ENCODE peak calls at places on chromosomes 6 and 20, in ten cellular contexts. Z, W, O, A, V, H, L, G, D and Y are unnamed samples. For H3K9me3 and H3K4me1, the result is how much of the 10 kb centered on the place peaks cover.

GRCh38 chr6:39391182-39391581 is 68.7 kb upstream of the KCNK16 start:
- DNase-seq in H (no peak), D (no peak), L (no peak), V (no peak), O (no peak), G (no peak), A (no peak), W (no peak), Z (no peak), Y (no peak)

GRCh38 chr6:64505312-64505711 is 869.7 kb downstream of the PHF3 start:
- DNase-seq in L (no peak), W (no peak), H (no peak), V (no peak), O (no peak), A (peak), D (peak), Z (no peak), G (peak), Y (no peak)

GRCh38 chr6:154891901-154892300 is 103.2 kb upstream of the TIAM2 start:
- DNase-seq in D (no peak), O (no peak), L (no peak), A (no peak), Z (no peak), H (no peak), G (peak), W (peak), V (no peak), Y (no peak)

GRCh38 chr20:57476641-57477461 is 48.1 kb downstream of the CTCFL start:
- DNase-seq in L (no peak), W (no peak), A (peak), Z (no peak), D (no peak), O (peak), V (no peak), H (peak), G (no peak), Y (peak)

GRCh38 chr20:56957737-56958553 is 308.5 kb downstream of the BMP7 start:
- DNase-seq in W (peak), L (no peak), Z (no peak), V (no peak), H (no peak), G (no peak), D (no peak), A (no peak), O (no peak), Y (no peak)

GRCh38 chr6:143361536-143362191 is 88.8 kb downstream of the ADAT2 start:
- DNase-seq in L (no peak), O (peak), H (no peak), Z (no peak), G (no peak), W (no peak), V (no peak), D (no peak), A (no peak), Y (no peak)

GRCh38 chr20:57622579-57623381 is 2.6 kb upstream of the ZBP1 start:
- DNase-seq in H (peak), O (no peak), D (peak), A (no peak), W (no peak), G (peak), Z (peak), L (no peak), V (peak), Y (peak)

GRCh38 chr20:45318386-45318939 is 10.4 kb upstream of the MATN4 start:
- DNase-seq in D (no peak), H (no peak), A (no peak), V (no peak), L (no peak), G (no peak), Z (no peak), O (no peak), W (no peak), Y (no peak)

GRCh38 chr6:5175195-5175594 is 85.6 kb downstream of the LYRM4 start:
- DNase-seq in L (no peak), V (no peak), G (no peak), D (peak), O (no peak), H (no peak), W (no peak), A (no peak), Z (no peak), Y (no peak)

GRCh38 chr20:57948177-57948955 is 238.6 kb upstream of the PMEPA1 start:
- DNase-seq in O (no peak), Z (no peak), V (no peak), D (no peak), W (no peak), L (no peak), H (no peak), G (no peak), A (no peak), Y (no peak)

GRCh38 chr20:37071481-37071911 is 24.3 kb downstream of the RBL1 start:
- DNase-seq in O (no peak), Z (no peak), L (no peak), A (no peak), V (no peak), G (no peak), H (no peak), D (no peak), W (peak), Y (no peak)

GRCh38 chr6:16292942-16293341 is 54.6 kb downstream of the GMPR start:
- DNase-seq in V (no peak), L (no peak), W (no peak), H (no peak), A (no peak), O (no peak), Z (no peak), D (no peak), G (no peak), Y (no peak)

GRCh38 chr20:42957014-42957694 is 232.6 kb downstream of the PTPRT start:
- DNase-seq in D (no peak), O (no peak), W (no peak), H (no peak), G (no peak), V (no peak), L (no peak), A (no peak), Z (no peak), Y (no peak)

GRCh38 chr6:127690092-127690491 is 113.1 kb downstream of the C6orf58 start:
- DNase-seq in A (no peak), Z (no peak), D (no peak), L (no peak), W (peak), H (no peak), O (no peak), G (no peak), V (peak), Y (no peak)

GRCh38 chr6:107185570-107185969 is 70.3 kb upstream of the BEND3 start:
- DNase-seq in V (no peak), G (peak), A (no peak), L (no peak), Z (no peak), H (no peak), W (peak), D (peak), O (no peak), Y (no peak)

GRCh38 chr6:35168461-35168861 is 27.3 kb upstream of the TCP11 start:
- DNase-seq in D (no peak), A (no peak), O (no peak), H (no peak), W (no peak), Z (no peak), V (no peak), G (no peak), L (no peak), Y (no peak)

GRCh38 chr6:83086751-83087150 is 19.3 kb downstream of the DOP1A start:
- DNase-seq in D (no peak), Z (no peak), G (no peak), H (no peak), A (no peak), O (no peak), W (no peak), L (no peak), V (no peak), Y (no peak)

GRCh38 chr6:79949235-79949634 is 1.9 kb upstream of the ELOVL4 start:
- DNase-seq in O (no peak), G (peak), A (no peak), H (no peak), W (peak), L (peak), Z (peak), V (peak), D (peak), Y (no peak)

GRCh38 chr6:3698021-3698420 is 53.5 kb downstream of the PXDC1 start:
- DNase-seq in O (no peak), D (no peak), G (no peak), V (no peak), L (no peak), H (no peak), A (no peak), Z (no peak), W (no peak), Y (no peak)

GRCh38 chr20:43508106-43508505 is 609 bp downstream of the L3MBTL1 start:
- DNase-seq in A (no peak), L (no peak), W (no peak), H (no peak), G (no peak), Z (no peak), O (no peak), D (peak), V (no peak), Y (no peak)

GRCh38 chr6:170028629-170029345 is 262.1 kb downstream of the DLL1 start:
- DNase-seq in G (no peak), O (peak), Z (peak), A (no peak), L (peak), V (no peak), W (no peak), H (peak), D (no peak), Y (peak)

GRCh38 chr20:31985152-31985551 is 17.2 kb downstream of the XKR7 start:
- DNase-seq in Z (no peak), D (no peak), O (no peak), L (no peak), V (no peak), H (no peak), A (no peak), G (no peak), W (no peak), Y (no peak)

GRCh38 chr6:140871911-140872310 is 1260.8 kb upstream of the GJE1 start:
- DNase-seq in L (no peak), G (no peak), D (no peak), A (no peak), Z (no peak), W (peak), V (no peak), O (no peak), H (no peak), Y (no peak)

GRCh38 chr20:21601799-21602198 is 87.9 kb upstream of the NKX2-2 start:
- DNase-seq in W (no peak), D (no peak), A (no peak), L (no peak), H (no peak), G (no peak), V (no peak), Z (no peak), O (no peak), Y (no peak)
- H3K9me3 ChIP-seq in W (under half), D (under half), A (under half), L (under half), H (under half), G (under half), V (under half), Z (under half), O (under half), Y (under half)

GRCh38 chr6:47267301-47267700 is 42.4 kb downstream of the TNFRSF21 start:
- DNase-seq in W (peak), L (no peak), Z (no peak), A (no peak), D (no peak), V (no peak), G (no peak), H (no peak), O (no peak), Y (no peak)
- H3K27ac ChIP-seq in W (no peak), L (no peak), Z (no peak), A (no peak), D (no peak), V (no peak), G (no peak), H (no peak), O (no peak), Y (no peak)

GRCh38 chr6:2226775-2227174 is 18.6 kb downstream of the GMDS start:
- DNase-seq in G (peak), O (no peak), D (no peak), A (no peak), W (no peak), L (no peak), Z (no peak), H (no peak), V (no peak), Y (no peak)
- H3K4me1 ChIP-seq in G (half or more), O (under half), D (under half), A (under half), W (under half), L (under half), Z (half or more), H (under half), V (under half), Y (under half)

GRCh38 chr20:62103508-62104233 is 18.6 kb upstream of the LSM14B start:
- DNase-seq in W (no peak), D (no peak), V (no peak), L (no peak), A (no peak), O (no peak), Z (no peak), H (no peak), G (no peak), Y (no peak)
- H3K9me3 ChIP-seq in W (under half), D (under half), V (under half), L (under half), A (under half), O (under half), Z (under half), H (under half), G (under half), Y (under half)

GRCh38 chr6:36836091-36836770 is 3.0 kb downstream of the CPNE5 start:
- DNase-seq in A (no peak), W (no peak), D (no peak), H (no peak), V (no peak), Z (no peak), L (no peak), O (no peak), G (no peak), Y (no peak)
- H3K27ac ChIP-seq in A (no peak), W (no peak), D (no peak), H (no peak), V (no peak), Z (no peak), L (no peak), O (no peak), G (no peak), Y (no peak)

GRCh38 chr6:113362542-113363430 is 494.4 kb upstream of the MARCKS start:
- DNase-seq in Z (no peak), D (no peak), W (no peak), O (no peak), A (no peak), H (no peak), G (no peak), L (no peak), V (no peak), Y (no peak)
- H3K4me1 ChIP-seq in Z (under half), D (under half), W (under half), O (under half), A (under half), H (under half), G (half or more), L (under half), V (half or more), Y (under half)

GRCh38 chr20:59678286-59678685 is 73.9 kb downstream of the PHACTR3 start:
- DNase-seq in O (no peak), V (no peak), H (no peak), G (no peak), L (peak), D (no peak), Z (no peak), A (no peak), W (no peak), Y (no peak)
- H3K9me3 ChIP-seq in O (under half), V (under half), H (under half), G (under half), L (under half), D (under half), Z (under half), A (under half), W (under half), Y (under half)

DNA sequence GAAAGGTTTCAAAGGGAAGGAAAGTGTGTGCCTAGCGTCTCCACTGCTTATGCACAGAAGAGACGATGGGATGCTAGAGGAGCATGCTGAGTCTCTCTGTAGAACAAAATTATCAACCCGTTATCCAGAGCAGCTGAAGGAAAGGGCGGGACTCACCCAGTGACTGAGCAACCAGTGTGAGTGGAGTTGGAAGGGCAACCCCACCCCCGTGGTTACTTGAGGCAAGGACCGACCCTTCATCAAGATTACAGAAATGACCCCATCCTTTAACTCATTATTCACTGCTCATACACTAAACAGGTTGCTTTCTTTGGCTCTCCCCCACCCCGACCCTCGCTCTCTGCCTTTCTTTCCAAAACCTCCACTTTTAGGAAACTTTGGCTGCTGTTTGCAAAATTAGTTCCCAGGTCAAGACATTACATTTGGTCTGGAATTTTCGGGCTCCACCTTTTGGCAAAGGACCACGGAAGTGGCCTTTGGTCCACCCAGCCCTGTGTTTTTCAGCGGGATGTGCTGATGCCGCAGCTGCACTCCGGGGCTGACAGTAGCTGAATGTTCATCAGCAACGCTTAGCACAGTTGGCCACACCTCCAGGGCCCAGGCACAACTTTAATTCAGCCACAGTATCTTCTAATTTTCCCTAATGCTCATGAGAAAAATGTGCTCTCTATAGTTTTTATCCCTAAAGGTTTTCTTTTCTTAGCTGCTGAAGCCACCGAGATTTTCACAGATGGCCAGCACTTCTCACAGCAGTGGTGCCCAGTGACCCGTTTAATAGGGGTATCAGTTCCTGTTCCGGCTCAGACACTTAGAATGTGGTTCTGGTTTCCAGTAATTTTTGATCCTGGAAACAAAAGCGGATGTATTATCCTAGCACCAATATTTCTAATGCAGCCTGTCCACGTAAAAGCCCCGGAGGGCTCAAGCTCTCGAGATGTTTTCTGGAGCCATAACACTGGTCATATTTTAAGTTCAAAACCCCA is 103.6 kb upstream of the NXT1 start:
- DNase-seq in O (peak), H (no peak), A (no peak), G (no peak), L (peak), V (no peak), D (no peak), Z (no peak), W (no peak), Y (no peak)
- H3K27ac ChIP-seq in O (no peak), H (no peak), A (peak), G (no peak), L (no peak), V (no peak), D (no peak), Z (peak), W (no peak), Y (no peak)